ENCODE peak calls at places on chromosome 1, in nine cellular contexts. One of them, this sample, is unnamed.

GRCh38 chr1:222171005-222171404 is 376.9 kb downstream of the HHIPL2 start:
- DNase-seq in DND-41: no peak
- DNase-seq in CD8-positive, alpha-beta memory T cell: no peak
- DNase-seq in GM19239: peak
- DNase-seq in stimulated activated CD4-positive, alpha-beta T cell treated with anti-CD3 and anti-CD28 coated beads, TNF-alpha, amount 100 ng/mL, for 4 hours: no peak
- DNase-seq in amniotic epithelial cell: peak
- DNase-seq in activated T-cell treated with anti-CD3 and anti-CD28 coated beads, Interleukin-2, amount 50 U/mL, for 1 hour: no peak
- DNase-seq in stimulated activated CD8-positive, alpha-beta memory T cell treated with anti-CD3 and anti-CD28 coated beads, Interleukin-7, amount 100 ng/mL, for 1 hour: no peak
- DNase-seq in NCI-H748 treated with DMSO at 0.1 percent for 48 hours: no peak
- DNase-seq in this sample: peak

GRCh38 chr1:19405195-19405760 is 80.1 kb downstream of the CAPZB start:
- DNase-seq in NCI-H748 treated with DMSO at 0.1 percent for 48 hours: no peak
- DNase-seq in stimulated activated CD8-positive, alpha-beta memory T cell treated with anti-CD3 and anti-CD28 coated beads, Interleukin-7, amount 100 ng/mL, for 1 hour: no peak
- DNase-seq in DND-41: peak
- DNase-seq in stimulated activated CD4-positive, alpha-beta T cell treated with anti-CD3 and anti-CD28 coated beads, TNF-alpha, amount 100 ng/mL, for 4 hours: no peak
- DNase-seq in CD8-positive, alpha-beta memory T cell: no peak
- DNase-seq in GM19239: no peak
- DNase-seq in amniotic epithelial cell: no peak
- DNase-seq in activated T-cell treated with anti-CD3 and anti-CD28 coated beads, Interleukin-2, amount 50 U/mL, for 1 hour: no peak
- DNase-seq in this sample: no peak

GRCh38 chr1:201566933-201567801 is 28.2 kb downstream of the NAV1 start:
- DNase-seq in stimulated activated CD4-positive, alpha-beta T cell treated with anti-CD3 and anti-CD28 coated beads, TNF-alpha, amount 100 ng/mL, for 4 hours: no peak
- DNase-seq in stimulated activated CD8-positive, alpha-beta memory T cell treated with anti-CD3 and anti-CD28 coated beads, Interleukin-7, amount 100 ng/mL, for 1 hour: no peak
- DNase-seq in amniotic epithelial cell: no peak
- DNase-seq in NCI-H748 treated with DMSO at 0.1 percent for 48 hours: peak
- DNase-seq in DND-41: no peak
- DNase-seq in CD8-positive, alpha-beta memory T cell: no peak
- DNase-seq in GM19239: no peak
- DNase-seq in activated T-cell treated with anti-CD3 and anti-CD28 coated beads, Interleukin-2, amount 50 U/mL, for 1 hour: no peak
- DNase-seq in this sample: peak

GRCh38 chr1:227762231-227762911 is 27.1 kb downstream of the SNAP47 start:
- DNase-seq in amniotic epithelial cell: peak
- DNase-seq in stimulated activated CD8-positive, alpha-beta memory T cell treated with anti-CD3 and anti-CD28 coated beads, Interleukin-7, amount 100 ng/mL, for 1 hour: peak
- DNase-seq in activated T-cell treated with anti-CD3 and anti-CD28 coated beads, Interleukin-2, amount 50 U/mL, for 1 hour: peak
- DNase-seq in stimulated activated CD4-positive, alpha-beta T cell treated with anti-CD3 and anti-CD28 coated beads, TNF-alpha, amount 100 ng/mL, for 4 hours: peak
- DNase-seq in GM19239: peak
- DNase-seq in DND-41: peak
- DNase-seq in NCI-H748 treated with DMSO at 0.1 percent for 48 hours: peak
- DNase-seq in CD8-positive, alpha-beta memory T cell: peak
- DNase-seq in this sample: peak

GRCh38 chr1:227886993-227887696 is 60.6 kb downstream of the WNT9A start:
- DNase-seq in stimulated activated CD4-positive, alpha-beta T cell treated with anti-CD3 and anti-CD28 coated beads, TNF-alpha, amount 100 ng/mL, for 4 hours: no peak
- DNase-seq in stimulated activated CD8-positive, alpha-beta memory T cell treated with anti-CD3 and anti-CD28 coated beads, Interleukin-7, amount 100 ng/mL, for 1 hour: no peak
- DNase-seq in DND-41: no peak
- DNase-seq in activated T-cell treated with anti-CD3 and anti-CD28 coated beads, Interleukin-2, amount 50 U/mL, for 1 hour: peak
- DNase-seq in CD8-positive, alpha-beta memory T cell: peak
- DNase-seq in GM19239: peak
- DNase-seq in amniotic epithelial cell: peak
- DNase-seq in NCI-H748 treated with DMSO at 0.1 percent for 48 hours: no peak
- DNase-seq in this sample: peak

GRCh38 chr1:17845583-17845982 is 90.5 kb downstream of the ACTL8 start:
- DNase-seq in activated T-cell treated with anti-CD3 and anti-CD28 coated beads, Interleukin-2, amount 50 U/mL, for 1 hour: no peak
- DNase-seq in stimulated activated CD8-positive, alpha-beta memory T cell treated with anti-CD3 and anti-CD28 coated beads, Interleukin-7, amount 100 ng/mL, for 1 hour: no peak
- DNase-seq in amniotic epithelial cell: no peak
- DNase-seq in GM19239: no peak
- DNase-seq in NCI-H748 treated with DMSO at 0.1 percent for 48 hours: no peak
- DNase-seq in CD8-positive, alpha-beta memory T cell: no peak
- DNase-seq in stimulated activated CD4-positive, alpha-beta T cell treated with anti-CD3 and anti-CD28 coated beads, TNF-alpha, amount 100 ng/mL, for 4 hours: no peak
- DNase-seq in DND-41: no peak
- DNase-seq in this sample: no peak

GRCh38 chr1:84505167-84506001 is 802 bp upstream of the SPATA1 start:
- DNase-seq in DND-41: no peak
- DNase-seq in amniotic epithelial cell: peak
- DNase-seq in NCI-H748 treated with DMSO at 0.1 percent for 48 hours: peak
- DNase-seq in CD8-positive, alpha-beta memory T cell: no peak
- DNase-seq in activated T-cell treated with anti-CD3 and anti-CD28 coated beads, Interleukin-2, amount 50 U/mL, for 1 hour: no peak
- DNase-seq in stimulated activated CD8-positive, alpha-beta memory T cell treated with anti-CD3 and anti-CD28 coated beads, Interleukin-7, amount 100 ng/mL, for 1 hour: no peak
- DNase-seq in GM19239: peak
- DNase-seq in stimulated activated CD4-positive, alpha-beta T cell treated with anti-CD3 and anti-CD28 coated beads, TNF-alpha, amount 100 ng/mL, for 4 hours: no peak
- DNase-seq in this sample: peak

GRCh38 chr1:234975122-234975940 is 153.3 kb downstream of the TOMM20 start:
- DNase-seq in CD8-positive, alpha-beta memory T cell: no peak
- DNase-seq in stimulated activated CD4-positive, alpha-beta T cell treated with anti-CD3 and anti-CD28 coated beads, TNF-alpha, amount 100 ng/mL, for 4 hours: no peak
- DNase-seq in activated T-cell treated with anti-CD3 and anti-CD28 coated beads, Interleukin-2, amount 50 U/mL, for 1 hour: no peak
- DNase-seq in stimulated activated CD8-positive, alpha-beta memory T cell treated with anti-CD3 and anti-CD28 coated beads, Interleukin-7, amount 100 ng/mL, for 1 hour: no peak
- DNase-seq in DND-41: no peak
- DNase-seq in NCI-H748 treated with DMSO at 0.1 percent for 48 hours: peak
- DNase-seq in amniotic epithelial cell: peak
- DNase-seq in GM19239: no peak
- DNase-seq in this sample: peak

GRCh38 chr1:36663772-36664430 is 181.2 kb upstream of the CSF3R start:
- DNase-seq in NCI-H748 treated with DMSO at 0.1 percent for 48 hours: no peak
- DNase-seq in stimulated activated CD8-positive, alpha-beta memory T cell treated with anti-CD3 and anti-CD28 coated beads, Interleukin-7, amount 100 ng/mL, for 1 hour: no peak
- DNase-seq in activated T-cell treated with anti-CD3 and anti-CD28 coated beads, Interleukin-2, amount 50 U/mL, for 1 hour: no peak
- DNase-seq in DND-41: no peak
- DNase-seq in stimulated activated CD4-positive, alpha-beta T cell treated with anti-CD3 and anti-CD28 coated beads, TNF-alpha, amount 100 ng/mL, for 4 hours: no peak
- DNase-seq in GM19239: no peak
- DNase-seq in amniotic epithelial cell: no peak
- DNase-seq in CD8-positive, alpha-beta memory T cell: no peak
- DNase-seq in this sample: no peak

This sample was measured in NCI-H146.